ENCODE peak calls at places on chromosomes 6 and 20, in seven cellular contexts. K, F, A, Y, O, Z and V are unnamed samples. For H3K4me1, the result is how much of the 10 kb centered on the place peaks cover.

GRCh38 chr20:956330-956951 is 40.3 kb upstream of the ANGPT4 start:
- DNase-seq in K (peak), F (peak), A (no peak), Y (peak), O (peak), Z (peak), V (peak)

GRCh38 chr6:40347571-40348011 is 239.6 kb downstream of the LRFN2 start:
- DNase-seq in K (no peak), F (no peak), A (no peak), Y (no peak), O (no peak), Z (no peak), V (no peak)

GRCh38 chr6:9140861-9141534 is 705.7 kb upstream of the SLC35B3 start:
- DNase-seq in K (no peak), F (no peak), A (no peak), Y (no peak), O (peak), Z (no peak), V (no peak)

GRCh38 chr6:154893927-154894326 is 101.2 kb upstream of the TIAM2 start:
- DNase-seq in K (no peak), F (no peak), A (no peak), Y (no peak), O (no peak), Z (no peak), V (no peak)

GRCh38 chr6:108442770-108443520 is 117.8 kb upstream of the FOXO3 start:
- DNase-seq in K (no peak), F (no peak), A (no peak), Y (no peak), O (no peak), Z (peak), V (no peak)

GRCh38 chr6:142605922-142606321 is 304.1 kb downstream of the ADGRG6 start:
- DNase-seq in K (no peak), F (no peak), A (no peak), Y (no peak), O (no peak), Z (peak), V (no peak)

GRCh38 chr6:167056370-167056769 is 57.2 kb downstream of the CEP43 start:
- DNase-seq in K (no peak), F (no peak), A (no peak), Y (no peak), O (no peak), Z (peak), V (no peak)

GRCh38 chr6:164336455-164336854 is 921.9 kb downstream of the QKI start:
- DNase-seq in K (no peak), F (no peak), A (no peak), Y (no peak), O (no peak), Z (no peak), V (no peak)

GRCh38 chr20:10604865-10605440 is 68.8 kb downstream of the JAG1 start:
- DNase-seq in K (no peak), F (no peak), A (no peak), Y (no peak), O (no peak), Z (no peak), V (no peak)

GRCh38 chr6:81608776-81609175 is 143.7 kb downstream of the TENT5A start:
- DNase-seq in K (no peak), F (no peak), A (no peak), Y (no peak), O (no peak), Z (no peak), V (no peak)

GRCh38 chr6:1958257-1958656 is 287.1 kb downstream of the GMDS start:
- DNase-seq in K (no peak), F (no peak), A (no peak), Y (no peak), O (no peak), Z (no peak), V (no peak)

GRCh38 chr6:15793288-15793687 is 130.5 kb upstream of the DTNBP1 start:
- DNase-seq in K (no peak), F (no peak), A (no peak), Y (no peak), O (no peak), Z (peak), V (no peak)

GRCh38 chr6:43953256-43953655 is 174.0 kb downstream of the MRPL14 start:
- DNase-seq in K (no peak), F (no peak), A (no peak), Y (no peak), O (no peak), Z (no peak), V (no peak)

GRCh38 chr20:21028436-21028835 is 77.7 kb downstream of the LINC00237 start:
- DNase-seq in K (no peak), F (no peak), A (no peak), Y (no peak), O (no peak), Z (no peak), V (no peak)

GRCh38 chr6:2733324-2733723 is 17.4 kb downstream of the MYLK4 start:
- DNase-seq in K (peak), F (no peak), A (no peak), Y (peak), O (peak), Z (peak), V (no peak)

GRCh38 chr6:44049163-44049988 is 77.9 kb downstream of the MRPL14 start:
- DNase-seq in K (no peak), F (peak), A (no peak), Y (no peak), O (peak), Z (peak), V (no peak)

GRCh38 chr6:132322398-132322797 is 78.9 kb downstream of the MOXD1 start:
- DNase-seq in K (no peak), F (no peak), A (no peak), Y (no peak), O (no peak), Z (peak), V (no peak)

GRCh38 chr20:45306431-45306982 is at the start of gene RBPJL:
- DNase-seq in K (no peak), F (no peak), A (no peak), Y (no peak), O (peak), Z (peak), V (no peak)

GRCh38 chr6:37029249-37029959 is 23.9 kb downstream of the FGD2 start:
- DNase-seq in K (peak), F (peak), A (peak), Y (peak), O (peak), Z (peak), V (peak)

GRCh38 chr6:6438286-6438685 is 117.8 kb upstream of the F13A1 start:
- DNase-seq in K (no peak), F (no peak), A (no peak), Y (no peak), O (no peak), Z (no peak), V (no peak)

GRCh38 chr6:47733879-47734558 is 35.6 kb downstream of the ADGRF4 start:
- DNase-seq in K (no peak), F (peak), A (no peak), Y (no peak), O (peak), Z (peak), V (no peak)

GRCh38 chr6:118776607-118777549 is 117.1 kb upstream of the ASF1A start:
- DNase-seq in K (no peak), F (peak), A (no peak), Y (peak), O (peak), Z (peak), V (peak)

GRCh38 chr20:25246182-25246943 is 1.5 kb upstream of the PYGB start:
- DNase-seq in K (no peak), F (peak), A (no peak), Y (no peak), O (no peak), Z (no peak), V (no peak)

DNA sequence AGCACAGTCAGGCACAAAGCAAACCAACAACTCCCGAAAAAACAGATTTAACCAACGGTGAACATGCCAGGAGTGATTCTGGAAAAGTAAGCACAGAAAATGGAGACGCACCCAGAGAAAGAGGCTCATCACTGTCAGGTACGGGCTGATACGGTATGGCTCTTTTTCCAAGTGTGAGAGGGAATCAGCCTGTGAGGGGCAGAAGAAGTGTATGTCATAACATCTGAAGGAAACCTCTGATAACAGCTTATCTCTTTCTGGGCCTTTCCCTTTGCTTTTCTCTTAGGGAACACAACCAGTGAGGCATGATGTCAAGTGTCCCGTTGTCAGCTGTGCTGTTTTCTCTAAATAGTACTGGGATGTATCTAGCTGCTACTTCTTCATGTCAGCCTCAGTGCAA is 32.1 kb downstream of the ARFGEF2 start:
- DNase-seq in K (no peak), F (no peak), A (peak), Y (no peak), O (no peak), Z (no peak), V (no peak)
- H3K27ac ChIP-seq in K (no peak), F (no peak), A (no peak), Y (no peak), O (no peak), Z (peak), V (no peak)

DNA sequence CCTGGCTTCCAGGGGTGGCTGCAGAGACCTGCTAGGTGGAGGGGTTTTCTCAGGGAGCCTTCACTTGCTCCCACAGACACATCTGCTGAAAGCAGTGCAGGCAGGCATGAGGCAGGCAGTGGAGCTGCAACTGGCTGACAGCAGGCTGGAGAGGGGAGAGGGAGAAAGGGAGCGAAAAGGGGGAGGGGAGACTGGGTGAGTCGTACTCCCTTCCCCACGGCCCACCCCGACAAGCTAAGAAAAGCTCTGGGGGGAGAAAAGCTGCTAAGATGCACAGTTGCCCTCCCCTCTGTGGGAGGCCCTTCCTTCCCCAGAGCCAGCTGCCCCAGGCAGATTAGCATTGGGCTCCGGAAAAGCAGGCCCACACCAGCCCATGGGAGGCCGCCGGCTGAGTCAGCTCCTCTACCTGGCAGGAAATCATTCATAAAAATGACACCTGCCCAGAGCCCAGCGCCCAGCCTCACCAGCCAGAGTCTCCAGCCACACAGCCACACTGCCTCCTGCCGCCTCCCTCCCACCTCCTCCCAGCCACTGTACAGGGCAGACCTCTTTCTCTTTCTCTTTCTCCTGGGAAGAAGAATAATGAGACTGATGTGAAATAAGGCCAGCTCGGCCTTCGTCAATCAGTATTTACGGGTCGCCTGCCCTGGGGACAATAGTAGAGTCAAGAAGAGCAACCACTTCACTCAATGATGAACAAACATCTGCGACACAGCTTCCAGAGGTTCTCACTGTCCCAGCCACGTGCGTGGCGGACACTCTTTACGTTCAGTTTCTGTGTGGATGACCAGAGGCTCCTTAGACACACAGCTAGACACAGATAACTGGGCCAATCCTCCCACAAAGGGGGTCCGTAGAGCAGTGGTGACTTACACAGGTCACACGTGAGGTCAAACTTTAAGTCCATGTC is 7.7 kb upstream of the C20orf203 start:
- DNase-seq in K (no peak), F (peak), A (peak), Y (no peak), O (peak), Z (peak), V (no peak)
- H3K4me3 ChIP-seq in K (no peak), F (peak), A (no peak), Y (no peak), O (no peak), Z (no peak), V (no peak)

DNA sequence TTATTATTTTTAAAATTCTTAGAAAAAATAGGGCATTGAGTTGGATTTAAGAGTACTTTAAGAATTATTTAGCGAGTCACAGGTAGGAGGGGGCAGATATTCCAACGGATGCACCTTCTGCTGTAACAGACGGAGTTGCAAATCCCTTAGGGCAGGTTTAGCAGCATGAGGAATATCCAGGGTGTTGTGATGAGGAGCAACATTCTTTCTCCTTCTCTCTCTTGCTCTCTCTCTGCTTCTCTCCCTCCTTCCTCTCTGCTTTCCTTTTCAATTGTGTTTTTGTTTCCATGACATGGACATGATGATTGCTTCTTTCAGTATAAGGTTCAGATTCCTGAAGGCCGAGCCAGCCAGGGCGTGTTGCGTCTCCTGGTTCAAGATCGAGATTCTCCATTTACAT is 28.9 kb downstream of the CDH26 start:
- DNase-seq in K (no peak), F (no peak), A (no peak), Y (no peak), O (no peak), Z (no peak), V (no peak)
- H3K4me1 ChIP-seq in K (under half), F (under half), A (under half), Y (under half), O (under half), Z (under half), V (under half)

DNA sequence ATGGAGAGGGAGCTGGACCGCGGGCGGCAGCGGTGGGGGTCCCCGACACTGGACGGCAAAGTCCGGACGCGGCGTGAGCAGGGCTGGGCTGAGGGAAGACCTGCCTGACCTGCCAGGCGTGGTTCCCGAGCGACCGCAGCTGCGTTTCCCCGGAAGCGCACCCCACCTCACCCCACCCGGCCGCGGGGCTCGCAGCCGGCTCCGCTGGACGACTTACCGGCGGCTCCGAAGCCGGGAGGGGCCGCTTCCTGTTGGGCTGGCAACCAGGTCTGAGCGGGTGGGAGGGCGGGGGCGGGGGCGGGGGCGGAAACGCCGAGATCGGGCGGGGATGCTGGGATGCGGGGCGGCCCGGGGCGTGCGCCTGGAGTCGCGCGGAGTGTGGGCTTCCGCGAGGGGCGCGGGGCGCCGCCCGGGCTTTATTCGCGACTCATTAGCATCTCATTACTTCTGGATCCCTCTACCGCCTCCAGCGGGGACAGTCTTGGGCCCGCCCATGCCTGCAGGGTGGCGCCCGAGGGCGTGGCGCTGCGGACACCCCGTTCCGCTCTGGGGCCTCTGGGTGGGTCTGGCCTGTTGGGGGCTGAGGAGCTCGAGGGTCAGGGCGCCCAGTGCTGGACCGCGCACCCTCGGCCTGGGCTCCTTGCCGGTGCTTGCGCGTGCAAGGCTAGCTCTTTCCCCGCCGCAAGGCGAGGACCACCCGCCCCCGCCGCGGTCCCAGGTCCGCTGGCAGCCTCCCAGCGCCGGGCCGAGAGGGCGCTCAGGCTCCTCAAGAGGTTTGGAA is at the start of gene MICAL1:
- DNase-seq in K (peak), F (peak), A (no peak), Y (peak), O (peak), Z (peak), V (peak)
- H3K27ac ChIP-seq in K (peak), F (peak), A (peak), Y (peak), O (peak), Z (no peak), V (peak)

DNA sequence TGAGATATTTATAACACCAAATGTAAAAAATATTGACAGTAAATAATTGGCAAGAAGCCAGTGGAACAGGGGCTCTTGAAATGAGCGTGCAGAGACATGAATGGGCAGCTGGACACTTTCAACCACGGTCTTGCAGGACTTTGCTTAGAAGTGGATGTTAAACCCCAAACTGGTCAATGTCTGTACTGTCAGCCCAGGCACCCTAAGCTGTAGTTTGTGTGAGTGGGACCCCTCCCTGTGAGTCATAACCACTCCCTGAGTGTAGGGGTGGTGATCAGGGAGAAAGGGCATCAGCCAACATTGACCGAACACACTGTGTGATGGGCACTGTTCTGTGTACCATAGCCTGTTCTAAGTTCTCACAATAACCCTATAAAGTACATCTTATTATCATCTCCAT is 108.6 kb downstream of the FIG4 start:
- DNase-seq in K (no peak), F (no peak), A (no peak), Y (no peak), O (no peak), Z (no peak), V (no peak)
- H3K4me3 ChIP-seq in K (no peak), F (no peak), A (no peak), Y (no peak), O (no peak), Z (no peak), V (no peak)

DNA sequence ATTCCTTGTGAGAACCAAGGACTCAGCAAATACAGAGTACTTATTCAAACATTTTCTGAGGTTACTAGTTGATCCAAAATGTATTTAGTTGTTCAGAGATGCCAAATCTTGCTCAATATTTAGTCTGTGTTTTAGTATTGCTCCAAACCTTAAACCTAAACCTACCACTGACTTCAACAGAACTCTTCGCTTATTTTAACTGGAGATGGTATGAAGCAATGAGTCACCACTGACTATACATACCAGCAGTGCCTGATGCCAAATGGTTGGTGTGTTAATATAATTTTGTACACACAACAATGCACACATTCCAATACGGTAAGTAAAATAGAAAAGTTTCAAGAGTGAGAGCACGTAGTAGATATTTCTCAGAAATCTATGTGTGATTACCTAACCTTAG is 1.9 kb upstream of the SPTLC3 start:
- DNase-seq in K (no peak), F (no peak), A (no peak), Y (no peak), O (no peak), Z (peak), V (no peak)
- H3K4me1 ChIP-seq in K (under half), F (under half), A (under half), Y (under half), O (under half), Z (under half), V (under half)

GRCh38 chr6:137167702-137168377 is 5.6 kb downstream of the IL22RA2 start:
- DNase-seq in K (no peak), F (no peak), A (no peak), Y (no peak), O (no peak), Z (no peak), V (no peak)
- H3K27ac ChIP-seq in K (no peak), F (no peak), A (no peak), Y (no peak), O (no peak), Z (no peak), V (no peak)